ENCODE peak calls at places on chromosomes 16 and 17, in four cellular contexts. Y, J, K and U are unnamed samples.

GRCh38 chr16:27906883-27907282 is 156.6 kb downstream of the GSG1L start:
- DNase-seq in Y (no peak), J (no peak), K (no peak), U (no peak)

GRCh38 chr16:31130336-31130812 is 5.2 kb downstream of the PRSS8 start:
- DNase-seq in Y (no peak), J (no peak), K (no peak), U (no peak)

GRCh38 chr16:49663081-49664057 is 192.5 kb downstream of the ZNF423 start:
- DNase-seq in Y (no peak), J (no peak), K (no peak), U (no peak)

GRCh38 chr16:14307623-14308356 is 236.7 kb downstream of the MRTFB start:
- DNase-seq in Y (no peak), J (no peak), K (no peak), U (no peak)

GRCh38 chr16:21950782-21951521 is 2.2 kb upstream of the UQCRC2 start:
- DNase-seq in Y (no peak), J (peak), K (no peak), U (no peak)

GRCh38 chr17:82117139-82118090 is 19.4 kb upstream of the FASN start:
- DNase-seq in Y (no peak), J (no peak), K (no peak), U (no peak)

GRCh38 chr17:48628641-48629410 is 2.7 kb upstream of the HOXB9 start:
- DNase-seq in Y (no peak), J (no peak), K (no peak), U (no peak)

GRCh38 chr16:20867585-20867984 is 32.6 kb downstream of the DCUN1D3 start:
- DNase-seq in Y (no peak), J (no peak), K (no peak), U (no peak)

GRCh38 chr17:63387941-63388340 is 58.2 kb downstream of the CYB561 start:
- DNase-seq in Y (no peak), J (no peak), K (no peak), U (no peak)

GRCh38 chr16:82082543-82083244 is 47.6 kb downstream of the HSD17B2 start:
- DNase-seq in Y (no peak), J (no peak), K (no peak), U (no peak)

GRCh38 chr16:30350134-30350871 is 4.8 kb downstream of the CD2BP2 start:
- DNase-seq in Y (no peak), J (no peak), K (no peak), U (no peak)

GRCh38 chr16:27208809-27209208 is 5.5 kb downstream of the KDM8 start:
- DNase-seq in Y (no peak), J (no peak), K (no peak), U (no peak)

GRCh38 chr17:71071837-71072236 is 902.5 kb downstream of the KCNJ2 start:
- DNase-seq in Y (no peak), J (no peak), K (no peak), U (peak)

GRCh38 chr17:61260061-61260797 is 139.4 kb upstream of the TBX2 start:
- DNase-seq in Y (no peak), J (no peak), K (no peak), U (no peak)

GRCh38 chr16:57028086-57028485 is 38.7 kb downstream of the NLRC5 start:
- DNase-seq in Y (no peak), J (no peak), K (no peak), U (peak)

GRCh38 chr16:51150159-51150893 is 744 bp downstream of the SALL1 start:
- DNase-seq in Y (no peak), J (no peak), K (no peak), U (no peak)

GRCh38 chr16:30356401-30357084 is 1.4 kb upstream of the CD2BP2 start:
- DNase-seq in Y (no peak), J (no peak), K (no peak), U (no peak)

GRCh38 chr17:14942511-14943185 is 322.5 kb downstream of the PMP22 start:
- DNase-seq in Y (no peak), J (no peak), K (no peak), U (peak)

GRCh38 chr17:71055128-71055527 is 885.8 kb downstream of the KCNJ2 start:
- DNase-seq in Y (no peak), J (no peak), K (no peak), U (no peak)

GRCh38 chr17:80761421-80761871 is 216.8 kb downstream of the RPTOR start:
- DNase-seq in Y (peak), J (no peak), K (peak), U (peak)

GRCh38 chr16:88694221-88695087 is 8.1 kb upstream of the SNAI3 start:
- DNase-seq in Y (no peak), J (no peak), K (no peak), U (no peak)